ENCODE peak calls at places on chromosome 15, in four cellular contexts. One of them, this sample, is unnamed.
A peak's percentile ranks its signal among the peaks of the same experiment; 100 is the strongest.

GRCh38 chr15:95590533-95591044 is 739.9 kb upstream of the NR2F2 start:
- DNase-seq in NT2/D1: no peak
- DNase-seq in T-helper 1 cell: no peak
- DNase-seq in NCI-H1092 treated with DMSO at 0.1 percent for 48 hours: no peak
- DNase-seq in this sample: no peak

GRCh38 chr15:66919421-66919820 is 146.0 kb upstream of the SMAD3 start:
- DNase-seq in T-helper 1 cell: no peak
- DNase-seq in NCI-H1092 treated with DMSO at 0.1 percent for 48 hours: no peak
- DNase-seq in NT2/D1: no peak
- DNase-seq in this sample: no peak

GRCh38 chr15:95887666-95888480 is 442.6 kb upstream of the NR2F2 start:
- DNase-seq in NT2/D1: no peak
- DNase-seq in NCI-H1092 treated with DMSO at 0.1 percent for 48 hours: no peak
- DNase-seq in T-helper 1 cell: no peak
- DNase-seq in this sample: no peak

GRCh38 chr15:70179309-70179892 is 81.7 kb upstream of the TLE3 start:
- DNase-seq in NCI-H1092 treated with DMSO at 0.1 percent for 48 hours: no peak
- DNase-seq in NT2/D1: no peak
- DNase-seq in T-helper 1 cell: no peak
- DNase-seq in this sample: no peak

GRCh38 chr15:99305761-99306505 is 54.7 kb downstream of the LRRC28 start:
- DNase-seq in T-helper 1 cell: no peak
- DNase-seq in NCI-H1092 treated with DMSO at 0.1 percent for 48 hours: peak; percentile 25
- DNase-seq in NT2/D1: peak; percentile 18
- DNase-seq in this sample: no peak

GRCh38 chr15:41980654-41981323 is 8.4 kb upstream of the EHD4 start:
- DNase-seq in NCI-H1092 treated with DMSO at 0.1 percent for 48 hours: no peak
- DNase-seq in NT2/D1: no peak
- DNase-seq in T-helper 1 cell: peak; percentile 65
- DNase-seq in this sample: no peak

GRCh38 chr15:92665100-92665555 is 9.6 kb upstream of the FAM174B start:
- DNase-seq in T-helper 1 cell: no peak
- DNase-seq in NT2/D1: no peak
- DNase-seq in NCI-H1092 treated with DMSO at 0.1 percent for 48 hours: peak; percentile 16
- DNase-seq in this sample: no peak

GRCh38 chr15:73952913-73953750 is 26.9 kb downstream of the LOXL1 start:
- DNase-seq in NCI-H1092 treated with DMSO at 0.1 percent for 48 hours: no peak
- DNase-seq in T-helper 1 cell: no peak
- DNase-seq in NT2/D1: no peak
- DNase-seq in this sample: no peak

GRCh38 chr15:99143230-99143629 is 38.4 kb downstream of the SYNM start:
- DNase-seq in T-helper 1 cell: no peak
- DNase-seq in NCI-H1092 treated with DMSO at 0.1 percent for 48 hours: peak; percentile 14
- DNase-seq in NT2/D1: no peak
- DNase-seq in this sample: no peak

GRCh38 chr15:58840048-58840447 is 68.9 kb downstream of the MINDY2 start:
- DNase-seq in T-helper 1 cell: no peak
- DNase-seq in NCI-H1092 treated with DMSO at 0.1 percent for 48 hours: no peak
- DNase-seq in NT2/D1: no peak
- DNase-seq in this sample: no peak

GRCh38 chr15:66405605-66406004 is 18.9 kb downstream of the MAP2K1 start:
- DNase-seq in T-helper 1 cell: no peak
- DNase-seq in NCI-H1092 treated with DMSO at 0.1 percent for 48 hours: no peak
- DNase-seq in NT2/D1: no peak
- DNase-seq in this sample: no peak

GRCh38 chr15:70036585-70037343 is 61.0 kb downstream of the TLE3 start:
- DNase-seq in NT2/D1: no peak
- DNase-seq in T-helper 1 cell: no peak
- DNase-seq in NCI-H1092 treated with DMSO at 0.1 percent for 48 hours: peak; percentile 39
- DNase-seq in this sample: no peak

GRCh38 chr15:58229297-58229768 is 91.2 kb downstream of the AQP9 start:
- DNase-seq in NT2/D1: peak; percentile 81
- DNase-seq in T-helper 1 cell: no peak
- DNase-seq in NCI-H1092 treated with DMSO at 0.1 percent for 48 hours: peak; percentile 6
- DNase-seq in this sample: no peak

GRCh38 chr15:75235760-75236729 is 22.1 kb upstream of the GOLGA6C start:
- DNase-seq in T-helper 1 cell: no peak
- DNase-seq in NCI-H1092 treated with DMSO at 0.1 percent for 48 hours: no peak
- DNase-seq in NT2/D1: no peak
- DNase-seq in this sample: no peak

GRCh38 chr15:92819312-92820232 is 80.6 kb upstream of the CHD2 start:
- DNase-seq in NT2/D1: no peak
- DNase-seq in NCI-H1092 treated with DMSO at 0.1 percent for 48 hours: peak; percentile 81
- DNase-seq in T-helper 1 cell: peak; percentile 42
- DNase-seq in this sample: no peak

GRCh38 chr15:28260722-28261121 is 61.3 kb downstream of the HERC2 start:
- DNase-seq in T-helper 1 cell: no peak
- DNase-seq in NT2/D1: no peak
- DNase-seq in NCI-H1092 treated with DMSO at 0.1 percent for 48 hours: no peak
- DNase-seq in this sample: no peak

GRCh38 chr15:70474682-70475438 is 288.5 kb downstream of the UACA start:
- DNase-seq in NT2/D1: no peak
- DNase-seq in NCI-H1092 treated with DMSO at 0.1 percent for 48 hours: peak; percentile 92
- DNase-seq in T-helper 1 cell: peak; percentile 36
- DNase-seq in this sample: no peak

GRCh38 chr15:50077655-50078054 is 41.4 kb downstream of the ATP8B4 start:
- DNase-seq in NCI-H1092 treated with DMSO at 0.1 percent for 48 hours: no peak
- DNase-seq in T-helper 1 cell: no peak
- DNase-seq in NT2/D1: no peak
- DNase-seq in this sample: no peak

GRCh38 chr15:60795889-60796288 is 316.9 kb upstream of the ICE2 start:
- DNase-seq in NT2/D1: no peak
- DNase-seq in NCI-H1092 treated with DMSO at 0.1 percent for 48 hours: no peak
- DNase-seq in T-helper 1 cell: no peak
- DNase-seq in this sample: no peak

GRCh38 chr15:63971904-63972303 is 74.4 kb downstream of the DAPK2 start:
- DNase-seq in T-helper 1 cell: no peak
- DNase-seq in NT2/D1: no peak
- DNase-seq in NCI-H1092 treated with DMSO at 0.1 percent for 48 hours: no peak
- DNase-seq in this sample: no peak

GRCh38 chr15:69666441-69666882 is 213.8 kb downstream of the RPLP1 start:
- DNase-seq in NCI-H1092 treated with DMSO at 0.1 percent for 48 hours: no peak
- DNase-seq in NT2/D1: no peak
- DNase-seq in T-helper 1 cell: peak; percentile 14
- DNase-seq in this sample: no peak

GRCh38 chr15:68403161-68403941 is 28.6 kb downstream of the ITGA11 start:
- DNase-seq in NCI-H1092 treated with DMSO at 0.1 percent for 48 hours: no peak
- DNase-seq in NT2/D1: no peak
- DNase-seq in T-helper 1 cell: no peak
- DNase-seq in this sample: no peak

This sample was measured in T-helper 22 cell.